ENCODE peak calls at places on chromosome 2, in six cellular contexts. X, B, J, C, I and N are unnamed samples.

GRCh38 chr2:239864247-239865058 is 160.7 kb downstream of the NDUFA10 start:
- DNase-seq in B (no peak), C (no peak), X (no peak), I (no peak), J (no peak), N (no peak)

GRCh38 chr2:147595200-147595599 is 249.6 kb upstream of the ACVR2A start:
- DNase-seq in J (no peak), X (no peak), C (no peak), I (no peak), B (no peak), N (no peak)

GRCh38 chr2:166628478-166629136 is 134.6 kb upstream of the SCN7A start:
- DNase-seq in I (no peak), C (no peak), J (no peak), X (no peak), B (no peak), N (no peak)

GRCh38 chr2:226652983-226653765 is 146.4 kb downstream of the IRS1 start:
- DNase-seq in C (no peak), J (no peak), I (no peak), B (no peak), X (no peak), N (no peak)

GRCh38 chr2:112627060-112628040 is 18.4 kb upstream of the SLC20A1 start:
- DNase-seq in X (no peak), C (no peak), J (no peak), B (peak), I (no peak), N (no peak)

GRCh38 chr2:219386532-219387280 is 1.0 kb downstream of the DNPEP start:
- DNase-seq in J (no peak), X (no peak), B (no peak), C (peak), I (no peak), N (no peak)

GRCh38 chr2:71551631-71551915 is 98.2 kb downstream of the DYSF start:
- DNase-seq in X (no peak), C (no peak), I (no peak), B (peak), J (no peak), N (no peak)

GRCh38 chr2:235592430-235592829 is 98.6 kb downstream of the AGAP1 start:
- DNase-seq in J (no peak), I (no peak), X (no peak), B (no peak), C (no peak), N (no peak)

GRCh38 chr2:132595186-132595585 is 74.8 kb downstream of the LYPD1 start:
- DNase-seq in I (no peak), C (no peak), J (no peak), B (no peak), X (no peak), N (no peak)

GRCh38 chr2:18526429-18526828 is 34.0 kb downstream of the RDH14 start:
- DNase-seq in C (no peak), B (no peak), X (no peak), I (no peak), J (no peak), N (no peak)

GRCh38 chr2:143034292-143035074 is 94.7 kb upstream of the ARHGAP15 start:
- DNase-seq in J (peak), C (peak), I (peak), X (peak), B (no peak), N (peak)